ENCODE peak calls at places on chromosome X, in eight cellular contexts. O is tibial nerve; S is tibial artery; K is PC-9; X is cardiac muscle cell; Q is Karpas-422; T is CD4-positive, alpha-beta T cell; N is AG04450. B is an unnamed sample.

GRCh38 chrX:147897117-147897516 is 14.6 kb upstream of the FMR1 start:
- DNase-seq in O (no peak), S (no peak), K (no peak), X (no peak), Q (no peak), T (no peak), N (no peak), B (no peak)

GRCh38 chrX:33379839-33380238 is 168.5 kb upstream of the DMD start:
- DNase-seq in O (no peak), S (no peak), K (peak; percentile 60), X (no peak), Q (no peak), T (no peak), N (no peak), B (no peak)

GRCh38 chrX:138709886-138710285 is 1.6 kb downstream of the FGF13 start:
- DNase-seq in O (no peak), S (no peak), K (no peak), X (no peak), Q (no peak), T (no peak), N (no peak), B (no peak)

GRCh38 chrX:120457766-120458180 is 11.3 kb downstream of the LAMP2 start:
- DNase-seq in O (no peak), S (no peak), K (no peak), X (peak; percentile 81), Q (peak; percentile 86), T (no peak), N (peak; percentile 21), B (no peak)

GRCh38 chrX:82591421-82591820 is 916.7 kb upstream of the POU3F4 start:
- DNase-seq in O (no peak), S (no peak), K (no peak), X (no peak), Q (no peak), T (no peak), N (no peak), B (no peak)

GRCh38 chrX:143121471-143121870 is 95.7 kb downstream of the SPANXN4 start:
- DNase-seq in O (peak; percentile 4), S (no peak), K (no peak), X (no peak), Q (no peak), T (no peak), N (no peak), B (no peak)

GRCh38 chrX:103382893-103383292 is 6.6 kb downstream of the BEX3 start:
- DNase-seq in O (no peak), S (no peak), K (no peak), X (no peak), Q (no peak), T (no peak), N (no peak), B (no peak)

GRCh38 chrX:98357146-98357545 is 1473.4 kb downstream of the RPA4 start:
- DNase-seq in O (no peak), S (no peak), K (no peak), X (no peak), Q (peak; percentile 44), T (no peak), N (no peak), B (no peak)

GRCh38 chrX:10486373-10486772 is 134.0 kb downstream of the MID1 start:
- DNase-seq in O (peak; percentile 9), S (no peak), K (no peak), X (peak; percentile 75), Q (no peak), T (no peak), N (peak; percentile 24), B (no peak)

GRCh38 chrX:9352683-9353430 is 112.0 kb upstream of the TBL1X start:
- DNase-seq in O (peak; percentile 23), S (no peak), K (peak; percentile 49), X (peak; percentile 80), Q (peak; percentile 69), T (no peak), N (no peak), B (peak; percentile 43)

GRCh38 chrX:139120760-139121159 is 409.2 kb upstream of the FGF13 start:
- DNase-seq in O (no peak), S (no peak), K (peak; percentile 67), X (no peak), Q (no peak), T (no peak), N (no peak), B (no peak)

GRCh38 chrX:103637604-103638338 is 9.0 kb downstream of the TCEAL1 start:
- DNase-seq in O (no peak), S (no peak), K (peak; percentile 85), X (no peak), Q (no peak), T (no peak), N (no peak), B (no peak)

GRCh38 chrX:150224676-150225075 is 138.4 kb upstream of the MAMLD1 start:
- DNase-seq in O (no peak), S (no peak), K (no peak), X (no peak), Q (no peak), T (no peak), N (no peak), B (no peak)

GRCh38 chrX:16022580-16023170 is 100.7 kb upstream of the GRPR start:
- DNase-seq in O (no peak), S (no peak), K (no peak), X (peak; percentile 22), Q (no peak), T (no peak), N (no peak), B (no peak)

GRCh38 chrX:103839404-103839803 is 7.3 kb upstream of the RAB9B start:
- DNase-seq in O (no peak), S (no peak), K (no peak), X (no peak), Q (no peak), T (no peak), N (no peak), B (no peak)

GRCh38 chrX:148871422-148872152 is 371.2 kb downstream of the AFF2 start:
- DNase-seq in O (no peak), S (no peak), K (no peak), X (peak; percentile 87), Q (no peak), T (no peak), N (peak; percentile 49), B (no peak)

GRCh38 chrX:25343060-25343459 is 327.3 kb upstream of the ARX start:
- DNase-seq in O (no peak), S (no peak), K (no peak), X (no peak), Q (no peak), T (no peak), N (no peak), B (no peak)

GRCh38 chrX:31178064-31178768 is 106.4 kb upstream of the FTHL17 start:
- DNase-seq in O (no peak), S (no peak), K (no peak), X (no peak), Q (no peak), T (no peak), N (no peak), B (no peak)

GRCh38 chrX:13821740-13822139 is 4.8 kb upstream of the GPM6B start:
- DNase-seq in O (no peak), S (no peak), K (no peak), X (no peak), Q (no peak), T (no peak), N (no peak), B (no peak)

GRCh38 chrX:46686003-46686645 is 72.8 kb downstream of the SLC9A7 start:
- DNase-seq in O (peak; percentile 34), S (peak; percentile 21), K (no peak), X (peak; percentile 58), Q (peak; percentile 76), T (peak; percentile 7), N (no peak), B (peak; percentile 18)

GRCh38 chrX:71815906-71816156 is 52.7 kb downstream of the CXorf49B start:
- DNase-seq in O (no peak), S (no peak), K (no peak), X (no peak), Q (no peak), T (no peak), N (no peak), B (no peak)
- H3K27me3 ChIP-seq in O (no peaks in the 10 kb centered on the region), S (no peaks in the 10 kb centered on the region), K (peaks cover 36% of the 10 kb centered on the region), X (no peaks in the 10 kb centered on the region), Q (no peaks in the 10 kb centered on the region), T (no peaks in the 10 kb centered on the region), N (no peaks in the 10 kb centered on the region), B (no peaks in the 10 kb centered on the region)

DNA sequence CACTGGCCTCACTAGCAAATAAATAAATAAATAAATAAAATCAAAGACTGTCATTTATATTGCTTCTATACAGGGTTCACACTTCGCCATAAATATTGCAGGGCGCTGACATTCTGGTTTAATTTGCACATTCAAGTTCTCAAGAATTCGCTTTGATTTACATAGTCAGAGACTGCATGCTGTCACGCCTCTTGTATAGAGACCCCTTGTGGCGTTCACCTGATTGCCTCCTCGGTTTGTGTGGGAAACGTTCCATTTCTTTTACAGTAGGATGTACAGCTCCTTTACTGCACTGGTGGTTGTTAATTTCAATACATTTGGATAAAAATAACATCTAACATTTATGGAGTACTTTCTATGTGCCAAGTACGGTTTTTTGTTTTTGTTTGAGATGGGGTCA is 71.3 kb upstream of the ADGRG2 start:
- DNase-seq in O (no peak), S (no peak), K (no peak), X (no peak), Q (no peak), T (no peak), N (no peak), B (no peak)
- H3K27me3 ChIP-seq in O (no peaks in the 10 kb centered on the region), S (no peaks in the 10 kb centered on the region), K (peaks cover 22% of the 10 kb centered on the region), X (no peaks in the 10 kb centered on the region), Q (no peaks in the 10 kb centered on the region), T (no peaks in the 10 kb centered on the region), N (no peaks in the 10 kb centered on the region), B (no peaks in the 10 kb centered on the region)

DNA sequence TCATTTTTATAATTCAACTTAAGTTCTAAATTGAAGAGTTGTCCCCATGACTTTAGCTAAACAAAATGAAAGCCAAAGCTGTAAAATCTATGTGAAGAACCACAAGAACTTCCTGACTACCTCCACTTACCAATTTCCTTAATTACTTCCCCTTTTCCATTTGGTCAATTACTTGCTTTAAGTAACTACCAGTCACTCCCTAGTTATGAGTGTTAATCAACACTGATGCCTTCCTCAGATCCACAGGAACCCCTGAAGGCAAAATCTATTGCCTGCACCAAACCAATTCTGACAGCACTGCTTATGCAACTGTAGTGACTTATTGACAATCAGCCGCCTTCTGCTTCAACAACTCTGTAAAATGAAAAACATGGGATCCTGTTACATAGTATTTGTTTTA is 10.5 kb downstream of the RBMX start:
- DNase-seq in O (no peak), S (no peak), K (no peak), X (no peak), Q (peak; percentile 41), T (no peak), N (no peak), B (no peak)
- H3K27me3 ChIP-seq in O (no peaks in the 10 kb centered on the region), S (no peaks in the 10 kb centered on the region), K (no peaks in the 10 kb centered on the region), X (no peaks in the 10 kb centered on the region), Q (no peaks in the 10 kb centered on the region), T (no peaks in the 10 kb centered on the region), N (no peaks in the 10 kb centered on the region), B (no peaks in the 10 kb centered on the region)

DNA sequence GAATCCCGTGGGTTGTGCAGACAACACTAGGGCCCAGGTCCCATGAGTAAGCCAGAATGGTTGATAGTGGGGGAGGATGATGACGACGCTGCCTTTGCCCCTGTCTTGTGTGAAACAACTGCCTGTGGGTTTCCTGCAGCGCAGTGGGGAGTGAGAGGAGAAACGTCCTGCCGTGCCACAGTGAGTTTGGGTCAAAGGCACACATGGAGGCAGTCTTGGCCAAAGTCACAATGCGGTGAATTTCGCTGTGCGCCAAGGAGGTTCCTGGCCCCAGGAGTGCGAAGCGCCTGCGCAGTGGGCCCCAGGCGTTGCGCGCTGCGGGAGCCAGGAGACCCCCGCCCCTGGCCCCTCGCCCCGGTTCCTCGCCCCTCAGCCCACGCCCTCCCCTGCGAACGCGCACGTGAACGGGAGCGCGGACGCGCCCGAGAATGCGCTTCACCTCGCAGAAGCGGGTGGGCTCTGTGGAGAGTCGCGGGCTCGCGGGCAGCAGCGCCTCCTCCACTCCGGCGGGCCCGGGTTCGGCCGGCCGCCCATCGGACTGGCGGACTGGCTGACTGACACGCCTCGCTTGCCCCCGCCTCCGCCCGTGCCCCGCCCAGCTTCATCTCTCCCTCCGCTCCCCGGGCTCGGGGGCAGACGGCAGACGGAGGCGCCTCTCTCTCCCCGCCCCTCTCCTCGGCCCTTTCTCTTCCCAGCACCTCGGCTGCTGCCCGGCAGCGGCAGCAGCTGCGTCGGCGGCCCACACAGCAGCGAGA is at the start of gene NUDT10:
- DNase-seq in O (peak; percentile 7), S (no peak), K (no peak), X (peak; percentile 69), Q (no peak), T (no peak), N (no peak), B (peak; percentile 41)
- H3K27me3 ChIP-seq in O (no peaks in the 10 kb centered on the region), S (no peaks in the 10 kb centered on the region), K (no peaks in the 10 kb centered on the region), X (no peaks in the 10 kb centered on the region), Q (no peaks in the 10 kb centered on the region), T (no peaks in the 10 kb centered on the region), N (no peaks in the 10 kb centered on the region), B (no peaks in the 10 kb centered on the region)